ENCODE peak calls at places on chromosomes 5 and 9, in four cellular contexts. R is CD8-positive, alpha-beta T cell; F is body of pancreas; A is psoas muscle. S is an unnamed sample.
A peak's percentile ranks its signal among the peaks of the same experiment; 100 is the strongest.

GRCh38 chr9:18390393-18390792 is 83.6 kb upstream of the ADAMTSL1 start:
- DNase-seq in R (no peak), F (no peak), A (no peak), S (no peak)

GRCh38 chr9:106976772-106977171 is 113.8 kb downstream of the ZNF462 start:
- DNase-seq in R (no peak), F (no peak), A (no peak), S (no peak)

GRCh38 chr5:126120939-126121338 is 302.3 kb upstream of the GRAMD2B start:
- DNase-seq in F (no peak), A (no peak), R (no peak), S (no peak)

GRCh38 chr5:106392766-106393165 is 1278.0 kb downstream of the EFNA5 start:
- DNase-seq in A (no peak), F (no peak), R (no peak), S (no peak)

GRCh38 chr5:124057815-124058231 is 545.8 kb downstream of the CSNK1G3 start:
- DNase-seq in F (no peak), A (no peak), R (no peak), S (no peak)

GRCh38 chr5:38825494-38825893 is 20.3 kb upstream of the OSMR start:
- DNase-seq in F (no peak), A (no peak), R (no peak), S (no peak)

GRCh38 chr9:92964607-92964975 is 17.3 kb downstream of the FGD3 start:
- DNase-seq in F (no peak), A (no peak), R (no peak), S (no peak)

GRCh38 chr9:120875954-120876841 is 790 bp downstream of the PHF19 start:
- DNase-seq in F (peak; percentile 78), A (peak; percentile 87), R (peak; percentile 82), S (no peak)

GRCh38 chr5:141753971-141754713 is 72.1 kb upstream of the ARAP3 start:
- DNase-seq in R (no peak), A (no peak), F (peak; percentile 39), S (no peak)

GRCh38 chr5:109826426-109826825 is 136.7 kb downstream of the MAN2A1 start:
- DNase-seq in F (no peak), R (no peak), A (no peak), S (no peak)

GRCh38 chr9:134205636-134206316 is 41.4 kb upstream of the RNU6ATAC start:
- DNase-seq in A (peak; percentile 83), F (peak; percentile 38), R (no peak), S (no peak)

GRCh38 chr9:13279284-13280162 is at the start of gene MPDZ:
- DNase-seq in A (peak; percentile 87), R (no peak), F (peak; percentile 57), S (peak; percentile 71)

GRCh38 chr5:153661897-153662296 is 171.4 kb downstream of the GRIA1 start:
- DNase-seq in A (no peak), F (peak; percentile 5), R (no peak), S (no peak)

GRCh38 chr5:87541033-87541432 is 128.3 kb upstream of the CCNH start:
- DNase-seq in F (peak; percentile 61), R (no peak), A (peak; percentile 69), S (peak; percentile 40)

GRCh38 chr5:120655828-120656435 is 191.8 kb downstream of the PRR16 start:
- DNase-seq in F (peak; percentile 50), R (no peak), A (no peak), S (no peak)

GRCh38 chr9:99169982-99170761 is 51.6 kb downstream of the ALG2 start:
- DNase-seq in A (no peak), R (no peak), F (no peak), S (no peak)
- TF ChIP-seq CTCF in A (no peak), R (no peak), F (no peak), S (no peak)

GRCh38 chr5:94788527-94788926 is 170.1 kb downstream of the SLF1 start:
- DNase-seq in R (no peak), A (no peak), F (no peak), S (no peak)

GRCh38 chr5:94779684-94780083 is 161.2 kb downstream of the SLF1 start:
- DNase-seq in F (no peak), R (no peak), A (no peak), S (no peak)

GRCh38 chr5:94782376-94782775 is 163.9 kb downstream of the SLF1 start:
- DNase-seq in R (no peak), F (no peak), A (no peak), S (no peak)

DNA sequence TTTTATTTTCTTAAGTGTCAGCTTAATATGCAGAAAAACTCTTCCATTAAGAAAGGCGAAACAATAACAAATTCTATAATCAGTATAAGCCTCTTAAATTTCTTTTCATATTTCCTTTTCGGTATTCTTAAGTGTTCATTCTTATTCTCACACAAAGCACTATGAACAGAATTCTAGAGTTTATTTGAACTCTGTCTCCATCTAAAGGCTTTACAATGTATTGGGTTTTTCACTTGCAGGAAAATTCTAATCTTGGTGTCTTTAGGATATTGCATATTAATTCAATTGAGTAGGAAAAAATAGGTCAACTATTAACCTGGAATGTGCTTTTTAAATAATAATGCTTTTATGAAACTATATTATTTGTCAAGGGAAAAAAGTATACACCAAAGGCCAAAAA is 166.6 kb downstream of the SLF1 start:
- DNase-seq in F (no peak), R (no peak), A (no peak), S (no peak)
- TF ChIP-seq CTCF in F (no peak), R (no peak), A (no peak), S (no peak)

DNA sequence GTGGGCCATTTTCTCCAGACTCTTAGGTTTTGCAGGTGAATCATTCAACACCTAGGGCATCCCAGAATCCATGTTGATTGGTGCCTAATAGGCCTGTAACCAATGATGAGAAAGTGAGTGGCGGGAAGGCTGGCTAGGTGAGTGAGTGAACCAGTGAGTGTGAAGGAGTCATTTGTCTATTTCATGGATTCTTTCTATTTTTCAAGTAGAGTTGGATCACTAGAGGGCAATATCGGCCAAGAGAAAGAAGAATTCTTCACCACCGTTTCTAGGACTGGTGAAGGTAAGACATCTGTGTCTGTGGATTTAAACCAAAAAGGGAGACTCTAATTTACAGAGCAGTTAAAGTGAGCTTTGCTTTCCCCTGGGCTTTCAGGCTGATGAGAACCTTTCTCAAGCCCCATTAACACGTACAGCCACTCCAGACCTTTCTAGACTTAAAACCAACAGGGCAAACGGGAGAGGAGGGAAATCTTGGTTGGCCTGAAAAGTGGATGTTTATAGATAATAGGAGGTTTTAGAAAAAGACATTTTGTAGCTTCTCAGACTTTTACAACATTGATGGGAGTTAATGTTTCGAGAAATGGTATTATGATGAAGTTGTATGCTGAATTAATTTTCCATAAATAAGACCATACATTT is 114.3 kb upstream of the IL12B start:
- DNase-seq in A (no peak), F (no peak), R (no peak), S (no peak)
- TF ChIP-seq CTCF in A (no peak), F (peak; percentile 45), R (no peak), S (peak; percentile 11)

DNA sequence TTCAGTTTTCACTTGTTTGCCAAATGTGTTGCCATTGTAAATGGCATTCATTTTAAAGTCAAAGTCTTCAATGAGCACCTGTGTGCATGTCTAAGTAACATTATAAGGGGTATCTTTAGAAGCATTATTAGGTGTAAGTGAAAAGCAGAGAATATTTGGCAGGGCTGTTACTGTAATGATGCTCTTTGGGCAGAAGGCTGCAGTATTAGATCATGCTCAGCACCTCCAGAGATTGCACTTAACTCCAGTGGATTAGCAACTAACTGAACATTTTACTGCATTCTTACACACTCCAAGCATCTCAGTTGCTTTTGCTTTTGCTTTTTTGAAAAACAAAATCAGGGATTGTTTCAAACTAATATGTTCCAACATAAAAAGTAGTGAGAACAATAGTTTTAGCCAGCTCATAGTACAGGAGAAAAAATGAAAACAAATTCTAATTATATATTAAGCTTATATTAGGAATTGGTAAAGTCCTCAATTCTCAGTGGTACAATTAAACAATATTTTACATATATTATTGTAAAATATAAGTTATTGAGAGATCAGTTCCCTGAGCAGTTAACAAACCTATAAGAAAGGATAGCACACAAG is 1740.9 kb upstream of the CDH9 start:
- DNase-seq in A (no peak), R (no peak), F (no peak), S (no peak)
- TF ChIP-seq CTCF in A (no peak), R (no peak), F (no peak), S (no peak)

GRCh38 chr9:14660721-14661120 is 32.5 kb downstream of the ZDHHC21 start:
- DNase-seq in A (no peak), F (no peak), R (no peak), S (no peak)

GRCh38 chr9:14662060-14662453 is 31.2 kb downstream of the ZDHHC21 start:
- DNase-seq in A (no peak), R (no peak), F (no peak), S (no peak)

DNA sequence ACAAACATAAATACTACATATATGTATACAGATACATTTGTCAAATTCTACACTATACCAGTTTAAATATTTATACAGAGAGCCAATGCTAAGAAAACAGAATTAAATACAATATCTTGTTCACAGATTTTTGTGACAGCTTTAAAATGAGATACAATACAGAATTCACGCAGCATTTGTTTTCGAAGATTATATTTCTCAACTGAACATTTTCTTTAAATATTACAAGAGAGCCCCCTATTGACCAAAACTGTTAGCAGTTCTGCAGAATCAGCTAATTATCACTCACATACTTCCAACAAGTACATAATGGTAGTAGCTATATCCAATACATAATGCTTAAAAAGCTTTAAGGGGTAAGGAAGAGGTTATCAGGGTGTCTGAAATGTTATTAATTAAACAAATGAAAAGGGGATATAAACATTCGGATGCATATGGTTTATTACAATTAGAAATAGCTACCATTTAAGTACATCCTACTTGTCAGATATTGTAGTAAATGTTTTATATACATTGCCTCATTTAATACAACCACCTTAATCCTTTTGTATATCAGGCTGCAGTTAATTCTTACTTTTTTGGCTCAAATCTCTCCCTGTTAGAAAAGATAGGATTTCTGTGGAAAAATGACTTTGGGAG is 31.7 kb downstream of the ZDHHC21 start:
- DNase-seq in R (no peak), F (no peak), A (no peak), S (no peak)
- TF ChIP-seq CTCF in R (no peak), F (peak; percentile 55), A (peak; percentile 46), S (peak; percentile 59)

DNA sequence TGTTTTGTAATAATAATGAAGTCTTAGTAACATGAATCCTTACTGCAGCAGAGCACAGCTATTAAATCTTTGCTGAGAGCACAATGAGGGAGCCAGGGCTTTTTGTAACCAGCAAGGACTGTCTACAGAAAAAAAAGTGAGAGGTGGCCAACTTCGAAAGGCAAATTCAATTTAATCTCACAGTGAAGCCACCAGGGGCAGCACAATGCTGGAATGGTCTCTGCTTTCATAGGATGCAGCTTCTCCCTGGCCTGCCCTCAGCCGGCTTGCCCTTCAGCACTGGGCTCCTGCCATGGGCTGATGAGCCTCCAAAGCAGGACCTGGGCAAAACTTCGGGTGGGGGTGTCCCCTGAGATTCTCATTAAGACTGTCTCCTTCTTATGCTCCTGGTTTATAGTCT is 134.3 kb downstream of the GNAQ start:
- DNase-seq in F (no peak), R (no peak), A (no peak), S (no peak)
- TF ChIP-seq CTCF in F (peak; percentile 13), R (no peak), A (peak; percentile 7), S (no peak)